ENCODE peak calls at places on chromosomes 1 and 21, in four cellular contexts. C is activated naive CD8-positive, alpha-beta T cell treated with anti-CD3 and anti-CD28 coated beads, Interleukin-2, amount 10 ng/mL, durations not matched to agents 7 days and 5 days; O is left ventricle myocardium inferior; F is nephron progenitor cell. G is an unnamed sample.

GRCh38 chr1:207088731-207089626 is at the start of gene C4BPB:
- DNase-seq in C (no peak), O (no peak), F (no peak), G (peak; percentile 11)

GRCh38 chr1:204443260-204443619 is 31.6 kb upstream of the PPP1R15B start:
- DNase-seq in O (no peak), C (no peak), F (no peak), G (peak; percentile 20)

GRCh38 chr1:14238472-14239059 is 359.9 kb upstream of the KAZN start:
- DNase-seq in C (no peak), O (peak; percentile 51), F (no peak), G (no peak)

GRCh38 chr21:17195965-17196364 is 316.9 kb upstream of the CXADR start:
- DNase-seq in F (no peak), O (no peak), C (no peak), G (no peak)

GRCh38 chr1:226575436-226576390 is 27.1 kb downstream of the STUM start:
- DNase-seq in F (no peak), C (no peak), O (no peak), G (peak; percentile 94)

GRCh38 chr1:71462247-71462646 is 381.4 kb upstream of the ZRANB2 start:
- DNase-seq in O (no peak), C (no peak), F (no peak), G (peak; percentile 17)

GRCh38 chr21:20997633-20998455 is at the start of gene NCAM2:
- DNase-seq in C (peak; percentile 74), F (peak; percentile 84), O (peak; percentile 79), G (peak; percentile 97)

GRCh38 chr1:225462714-225463574 is 35.1 kb upstream of the LBR start:
- DNase-seq in O (no peak), F (no peak), C (peak; percentile 20), G (peak; percentile 98)

G was measured in NCI-H69.